ENCODE peak calls at places on chromosome 1, in eight cellular contexts. G is astrocyte of the spinal cord, F is left lung, Q is GM23338, L is activated B cell treated with CpG ODN at 0.5 μM for 24 hours, E is GM12864, I is GM20000, P is BJ. N is an unnamed sample.

GRCh38 chr1:3659093-3659492 is 6.8 kb downstream of the TP73 start:
- DNase-seq in G (no peak), F (peak), Q (no peak), L (no peak), E (no peak), I (no peak), P (no peak), N (no peak)

GRCh38 chr1:53163291-53163768 is 20.9 kb upstream of the SLC1A7 start:
- DNase-seq in G (no peak), F (no peak), Q (peak), L (no peak), E (no peak), I (no peak), P (no peak), N (no peak)

GRCh38 chr1:916173-917075 is 7.3 kb upstream of the SAMD11 start:
- DNase-seq in G (no peak), F (peak), Q (no peak), L (no peak), E (no peak), I (no peak), P (no peak), N (peak)

GRCh38 chr1:53073899-53074311 is 11.9 kb downstream of the PODN start:
- DNase-seq in G (no peak), F (peak), Q (no peak), L (no peak), E (no peak), I (no peak), P (no peak), N (no peak)

GRCh38 chr1:54080598-54081049 is 27.2 kb downstream of the TCEANC2 start:
- DNase-seq in G (no peak), F (no peak), Q (no peak), L (no peak), E (no peak), I (no peak), P (no peak), N (no peak)

GRCh38 chr1:51139474-51139873 is 37.4 kb downstream of the C1orf185 start:
- DNase-seq in G (no peak), F (no peak), Q (no peak), L (no peak), E (no peak), I (no peak), P (no peak), N (no peak)

GRCh38 chr1:243407284-243408018 is 151.6 kb downstream of the SDCCAG8 start:
- DNase-seq in G (peak), F (no peak), Q (no peak), L (no peak), E (no peak), I (no peak), P (peak), N (no peak)

GRCh38 chr1:44677201-44677520 is 2.6 kb downstream of the ARMH1 start:
- DNase-seq in G (peak), F (no peak), Q (peak), L (no peak), E (peak), I (no peak), P (no peak), N (no peak)

GRCh38 chr1:110188116-110188618 is 21.9 kb upstream of the KCNC4 start:
- DNase-seq in G (no peak), F (no peak), Q (no peak), L (no peak), E (no peak), I (no peak), P (peak), N (no peak)

GRCh38 chr1:66090863-66091457 is 298.3 kb downstream of the PDE4B start:
- DNase-seq in G (peak), F (no peak), Q (peak), L (no peak), E (no peak), I (no peak), P (no peak), N (no peak)

GRCh38 chr1:222618880-222619321 is 1.0 kb downstream of the MIA3 start:
- DNase-seq in G (peak), F (peak), Q (peak), L (no peak), E (no peak), I (peak), P (no peak), N (peak)

GRCh38 chr1:202210370-202210769 is 16.8 kb downstream of the LGR6 start:
- DNase-seq in G (peak), F (peak), Q (peak), L (no peak), E (no peak), I (no peak), P (no peak), N (no peak)

GRCh38 chr1:60133848-60134247 is 60.3 kb upstream of the C1orf87 start:
- DNase-seq in G (peak), F (no peak), Q (no peak), L (no peak), E (no peak), I (no peak), P (peak), N (no peak)

GRCh38 chr1:1420654-1421134 is 382 bp downstream of the ANKRD65 start:
- DNase-seq in G (no peak), F (no peak), Q (no peak), L (no peak), E (no peak), I (peak), P (no peak), N (no peak)

GRCh38 chr1:64240209-64240608 is 36.8 kb downstream of the UBE2U start:
- DNase-seq in G (peak), F (no peak), Q (no peak), L (no peak), E (no peak), I (no peak), P (no peak), N (no peak)
- TF ChIP-seq CTCF in G (peak), F (no peak), Q (peak), L (no peak), E (no peak), I (no peak), P (no peak), N (no peak)

GRCh38 chr1:76013209-76013581 is 61.4 kb upstream of the ST6GALNAC3 start:
- DNase-seq in G (no peak), F (no peak), Q (no peak), L (no peak), E (no peak), I (no peak), P (no peak), N (no peak)
- TF ChIP-seq CTCF in G (no peak), F (no peak), Q (no peak), L (no peak), E (no peak), I (no peak), P (no peak), N (no peak)

DNA sequence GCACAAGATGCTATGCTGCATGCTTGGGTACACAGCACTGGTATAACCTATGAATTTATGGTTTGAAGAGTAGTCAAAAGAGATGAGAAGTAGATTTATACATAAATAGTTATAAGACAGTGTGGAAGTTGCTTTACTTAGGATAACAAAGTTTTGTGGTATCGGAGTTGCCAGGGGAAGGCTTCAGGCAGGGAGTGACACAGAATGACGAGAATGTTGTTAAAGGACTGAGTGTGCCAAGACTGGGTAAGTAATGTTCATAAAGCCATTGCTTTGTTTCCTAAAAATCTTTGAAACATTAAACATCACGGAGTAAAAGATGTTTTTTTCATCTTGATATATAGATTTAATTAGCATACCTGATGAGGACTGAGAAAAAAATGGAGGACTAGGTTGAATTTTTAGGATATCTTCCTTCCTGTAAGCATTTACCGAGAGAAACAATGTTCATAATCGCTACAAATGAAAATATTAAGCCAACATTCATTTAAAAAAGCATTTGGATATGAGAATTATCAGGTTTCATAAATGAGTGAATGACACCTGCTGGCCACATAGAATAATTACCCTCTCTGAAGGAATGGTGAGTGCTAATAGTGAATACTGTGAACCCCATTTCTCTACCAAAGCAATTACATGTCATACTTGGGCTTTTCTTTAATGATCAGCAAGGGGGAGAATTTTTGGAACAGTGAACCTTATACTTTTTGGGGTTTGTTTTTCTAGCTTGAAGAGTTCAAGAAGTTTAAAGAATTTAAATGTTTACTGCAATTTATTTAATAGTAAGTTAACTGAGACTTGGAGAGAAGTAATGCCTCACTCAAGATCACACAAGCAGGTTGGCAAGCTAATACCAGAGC is 28.4 kb downstream of the EXTL2 start:
- DNase-seq in G (peak), F (no peak), Q (peak), L (no peak), E (no peak), I (peak), P (no peak), N (no peak)
- TF ChIP-seq CTCF in G (peak), F (peak), Q (peak), L (no peak), E (peak), I (peak), P (peak), N (peak)

GRCh38 chr1:28087614-28088167 is 719 bp downstream of the EYA3 start:
- DNase-seq in G (no peak), F (no peak), Q (peak), L (no peak), E (no peak), I (no peak), P (no peak), N (peak)
- TF ChIP-seq CTCF in G (peak), F (no peak), Q (peak), L (no peak), E (peak), I (peak), P (peak), N (peak)

DNA sequence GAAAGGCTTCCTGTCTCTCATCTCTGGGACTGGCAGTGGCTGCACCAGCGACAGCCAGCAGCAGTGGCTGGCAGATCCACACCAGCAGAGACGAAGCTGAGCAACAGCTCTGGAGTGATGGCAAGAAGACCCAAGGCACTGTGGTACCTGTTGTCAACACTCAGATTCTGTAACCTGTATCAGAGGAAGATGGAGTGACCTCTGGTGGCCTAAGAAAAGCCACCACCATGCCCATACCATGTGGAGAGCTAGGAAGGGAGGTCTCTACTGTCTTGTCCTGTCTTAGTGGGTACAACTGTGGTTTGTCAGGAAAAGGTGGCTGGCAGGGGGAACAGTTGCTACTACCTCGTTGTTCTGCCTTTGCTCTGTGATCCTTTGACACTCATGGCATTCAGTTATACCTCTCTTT is 22.5 kb upstream of the RHBDL2 start:
- DNase-seq in G (no peak), F (no peak), Q (peak), L (no peak), E (no peak), I (peak), P (no peak), N (peak)
- TF ChIP-seq CTCF in G (no peak), F (no peak), Q (peak), L (no peak), E (peak), I (no peak), P (peak), N (no peak)

DNA sequence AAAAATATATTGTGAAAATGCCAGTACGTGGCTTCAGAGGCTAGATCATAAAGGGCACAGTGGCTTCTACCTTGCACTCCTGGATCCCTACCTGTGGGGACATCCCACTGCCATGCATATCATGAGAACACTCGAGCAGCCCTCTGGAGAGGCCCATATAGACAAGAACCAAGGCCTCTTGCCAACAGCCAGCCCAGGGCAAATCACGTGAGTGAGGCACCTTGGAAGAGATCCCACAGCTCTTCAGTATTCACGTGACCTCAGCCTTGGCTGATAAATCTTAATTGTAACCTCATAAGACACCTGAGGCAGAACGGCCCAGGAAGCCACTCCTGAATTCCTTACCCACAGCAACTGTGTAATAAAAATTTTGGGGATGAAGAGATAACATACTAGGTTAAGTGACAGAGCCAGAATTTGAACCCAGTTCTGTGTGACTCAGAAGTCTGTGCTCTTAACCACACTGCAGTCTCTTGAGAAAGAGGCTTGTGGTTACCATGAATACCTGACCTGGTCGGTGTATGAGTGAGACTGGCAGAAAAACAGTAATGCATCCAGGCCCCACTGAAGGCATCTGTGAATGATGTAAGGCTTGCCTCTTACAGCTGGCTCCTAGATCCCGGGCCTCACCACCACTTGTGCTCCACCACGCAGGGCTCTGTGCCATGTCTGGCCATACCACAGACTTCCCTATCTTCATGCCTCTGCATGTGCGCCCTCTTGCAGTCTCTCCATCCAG is 6.9 kb upstream of the A3GALT2 start:
- DNase-seq in G (peak), F (no peak), Q (no peak), L (no peak), E (no peak), I (no peak), P (peak), N (no peak)
- TF ChIP-seq CTCF in G (no peak), F (no peak), Q (no peak), L (no peak), E (no peak), I (no peak), P (peak), N (no peak)

GRCh38 chr1:119331915-119332314 is 36.7 kb upstream of the HAO2 start:
- DNase-seq in G (no peak), F (no peak), Q (peak), L (no peak), E (no peak), I (no peak), P (no peak), N (no peak)

GRCh38 chr1:119330940-119331263 is 37.7 kb upstream of the HAO2 start:
- DNase-seq in G (no peak), F (no peak), Q (no peak), L (no peak), E (no peak), I (no peak), P (no peak), N (no peak)

GRCh38 chr1:119330062-119330939 is 38.3 kb upstream of the HAO2 start:
- DNase-seq in G (peak), F (no peak), Q (no peak), L (no peak), E (no peak), I (no peak), P (peak), N (no peak)

GRCh38 chr1:119327436-119328155 is 41.0 kb upstream of the HAO2 start:
- DNase-seq in G (peak), F (peak), Q (peak), L (peak), E (no peak), I (peak), P (peak), N (peak)

GRCh38 chr1:119329521-119329920 is 39.1 kb upstream of the HAO2 start:
- DNase-seq in G (no peak), F (no peak), Q (no peak), L (no peak), E (no peak), I (no peak), P (no peak), N (no peak)
- TF ChIP-seq CTCF in G (no peak), F (no peak), Q (no peak), L (no peak), E (no peak), I (no peak), P (no peak), N (no peak)

DNA sequence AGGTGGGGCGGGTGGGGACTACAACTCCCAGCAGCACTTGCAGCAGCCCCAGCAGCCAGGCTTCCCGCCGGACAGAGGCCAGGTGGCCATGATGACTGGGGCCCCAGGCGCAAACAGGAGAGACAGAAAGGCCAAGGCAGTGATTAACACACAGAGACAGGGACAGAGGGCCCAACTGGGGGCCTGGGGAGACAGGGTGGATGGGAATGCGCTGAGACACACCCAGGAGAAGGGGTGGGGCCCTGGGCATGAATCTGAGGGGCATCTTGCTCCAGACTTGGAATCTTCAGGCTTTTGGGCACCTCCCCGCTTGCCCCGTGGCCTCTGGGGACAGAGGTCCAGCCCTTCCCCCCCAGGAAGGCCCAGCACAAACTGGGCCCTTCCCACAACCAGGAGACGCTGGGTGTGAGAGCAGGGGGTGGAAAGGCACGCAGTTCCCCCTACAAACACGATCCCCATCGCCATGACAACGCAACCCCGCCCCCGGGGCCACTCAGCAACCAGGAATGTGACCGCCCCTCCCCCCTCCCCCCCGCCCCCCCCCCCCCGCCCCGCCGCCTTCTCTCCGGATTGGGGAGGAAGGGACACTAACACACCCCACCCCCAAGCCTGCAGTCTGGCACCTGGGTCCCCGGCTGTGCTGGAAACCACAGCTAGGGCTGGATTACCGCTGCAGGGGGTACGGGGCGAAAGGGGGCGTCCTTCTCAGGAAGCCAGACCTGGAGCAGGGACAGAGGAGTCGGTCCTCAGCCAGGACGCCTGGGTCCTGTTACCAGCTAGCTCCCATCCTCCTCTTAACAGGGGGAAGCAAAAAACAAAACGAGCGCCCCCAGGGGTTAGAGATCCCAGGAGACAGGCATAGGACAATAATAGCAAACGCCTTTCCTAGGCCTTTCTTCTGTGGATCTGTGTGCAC is 4.5 kb downstream of the HDGF start:
- DNase-seq in G (peak), F (peak), Q (peak), L (peak), E (no peak), I (peak), P (peak), N (peak)
- TF ChIP-seq CTCF in G (peak), F (no peak), Q (peak), L (no peak), E (peak), I (peak), P (peak), N (no peak)

N was measured in activated CD8-positive, alpha-beta T cell treated with anti-CD3 and anti-CD28 coated beads for 36 hours.